ENCODE peak calls at places on chromosomes 12 and 14, in eight cellular contexts. One of them, this sample, is unnamed.

GRCh38 chr14:30621354-30621953 is 665 bp upstream of the SCFD1 start:
- DNase-seq in testis: no peak
- DNase-seq in endodermal cell: peak; percentile 61
- DNase-seq in heart left ventricle: no peak
- DNase-seq in tibial artery: no peak
- DNase-seq in stomach: no peak
- DNase-seq in foreskin keratinocyte: no peak
- DNase-seq in A549: no peak
- DNase-seq in this sample: peak; percentile 8

GRCh38 chr12:60052483-60052882 is 456.7 kb downstream of the SLC16A7 start:
- DNase-seq in stomach: no peak
- DNase-seq in A549: no peak
- DNase-seq in testis: no peak
- DNase-seq in foreskin keratinocyte: peak; percentile 25
- DNase-seq in tibial artery: no peak
- DNase-seq in endodermal cell: no peak
- DNase-seq in heart left ventricle: no peak
- DNase-seq in this sample: no peak

GRCh38 chr12:22653075-22653474 is 28.1 kb downstream of the ETNK1 start:
- DNase-seq in testis: no peak
- DNase-seq in foreskin keratinocyte: no peak
- DNase-seq in stomach: no peak
- DNase-seq in tibial artery: no peak
- DNase-seq in heart left ventricle: no peak
- DNase-seq in A549: no peak
- DNase-seq in endodermal cell: no peak
- DNase-seq in this sample: no peak

GRCh38 chr14:22099942-22100763 is 426.5 kb upstream of the OR4E1 start:
- DNase-seq in A549: peak; percentile 5
- DNase-seq in foreskin keratinocyte: peak; percentile 61
- DNase-seq in endodermal cell: peak; percentile 90
- DNase-seq in stomach: peak; percentile 58
- DNase-seq in heart left ventricle: peak; percentile 61
- DNase-seq in tibial artery: peak; percentile 85
- DNase-seq in testis: peak; percentile 84
- DNase-seq in this sample: peak; percentile 63

GRCh38 chr12:58364389-58365086 is 423.2 kb downstream of the ATP23 start:
- DNase-seq in testis: no peak
- DNase-seq in foreskin keratinocyte: peak; percentile 95
- DNase-seq in tibial artery: no peak
- DNase-seq in stomach: no peak
- DNase-seq in A549: peak; percentile 25
- DNase-seq in endodermal cell: no peak
- DNase-seq in heart left ventricle: no peak
- DNase-seq in this sample: peak; percentile 85

GRCh38 chr14:61388173-61388975 is 67.0 kb downstream of the PRKCH start:
- DNase-seq in stomach: no peak
- DNase-seq in A549: no peak
- DNase-seq in endodermal cell: no peak
- DNase-seq in heart left ventricle: no peak
- DNase-seq in testis: no peak
- DNase-seq in tibial artery: no peak
- DNase-seq in foreskin keratinocyte: peak; percentile 97
- DNase-seq in this sample: peak; percentile 84

GRCh38 chr12:112908548-112908947 is 1.8 kb downstream of the OAS1 start:
- DNase-seq in A549: no peak
- DNase-seq in testis: no peak
- DNase-seq in endodermal cell: no peak
- DNase-seq in foreskin keratinocyte: no peak
- DNase-seq in heart left ventricle: no peak
- DNase-seq in stomach: no peak
- DNase-seq in tibial artery: no peak
- DNase-seq in this sample: no peak

GRCh38 chr14:102828201-102828600 is 51.0 kb downstream of the TRAF3 start:
- DNase-seq in testis: no peak
- DNase-seq in endodermal cell: no peak
- DNase-seq in foreskin keratinocyte: no peak
- DNase-seq in tibial artery: no peak
- DNase-seq in heart left ventricle: no peak
- DNase-seq in stomach: no peak
- DNase-seq in A549: no peak
- DNase-seq in this sample: no peak

GRCh38 chr12:118541071-118541470 is 164.7 kb downstream of the SUDS3 start:
- DNase-seq in A549: no peak
- DNase-seq in testis: no peak
- DNase-seq in stomach: no peak
- DNase-seq in foreskin keratinocyte: no peak
- DNase-seq in heart left ventricle: no peak
- DNase-seq in tibial artery: no peak
- DNase-seq in endodermal cell: no peak
- DNase-seq in this sample: no peak

GRCh38 chr12:28313631-28314030 is 123.4 kb downstream of the CCDC91 start:
- DNase-seq in stomach: no peak
- DNase-seq in testis: no peak
- DNase-seq in A549: no peak
- DNase-seq in tibial artery: no peak
- DNase-seq in endodermal cell: no peak
- DNase-seq in foreskin keratinocyte: no peak
- DNase-seq in heart left ventricle: peak; percentile 21
- DNase-seq in this sample: peak; percentile 5

GRCh38 chr14:89041245-89041585 is 216.8 kb downstream of the TTC8 start:
- DNase-seq in stomach: peak; percentile 74
- DNase-seq in A549: no peak
- DNase-seq in testis: peak; percentile 40
- DNase-seq in endodermal cell: no peak
- DNase-seq in tibial artery: no peak
- DNase-seq in foreskin keratinocyte: no peak
- DNase-seq in heart left ventricle: no peak
- DNase-seq in this sample: peak; percentile 38

GRCh38 chr12:131908716-131909595 is 14.5 kb downstream of the ULK1 start:
- DNase-seq in endodermal cell: no peak
- DNase-seq in heart left ventricle: no peak
- DNase-seq in stomach: no peak
- DNase-seq in A549: no peak
- DNase-seq in foreskin keratinocyte: no peak
- DNase-seq in testis: no peak
- DNase-seq in tibial artery: peak; percentile 66
- DNase-seq in this sample: no peak

GRCh38 chr14:105050551-105050897 is 14.7 kb downstream of the GPR132 start:
- DNase-seq in A549: no peak
- DNase-seq in stomach: peak; percentile 83
- DNase-seq in endodermal cell: no peak
- DNase-seq in tibial artery: no peak
- DNase-seq in testis: no peak
- DNase-seq in heart left ventricle: no peak
- DNase-seq in foreskin keratinocyte: no peak
- DNase-seq in this sample: peak; percentile 61

GRCh38 chr14:101073598-101073965 is 170.1 kb upstream of the RTL1 start:
- DNase-seq in tibial artery: no peak
- DNase-seq in testis: peak; percentile 9
- DNase-seq in endodermal cell: no peak
- DNase-seq in foreskin keratinocyte: no peak
- DNase-seq in stomach: no peak
- DNase-seq in heart left ventricle: peak; percentile 11
- DNase-seq in A549: no peak
- DNase-seq in this sample: no peak

GRCh38 chr14:31197671-31198070 is 9.9 kb downstream of the HECTD1 start:
- DNase-seq in A549: no peak
- DNase-seq in foreskin keratinocyte: no peak
- DNase-seq in tibial artery: no peak
- DNase-seq in stomach: no peak
- DNase-seq in heart left ventricle: no peak
- DNase-seq in endodermal cell: no peak
- DNase-seq in testis: no peak
- DNase-seq in this sample: no peak

GRCh38 chr14:91229743-91230200 is 14.7 kb downstream of the GPR68 start:
- DNase-seq in A549: no peak
- DNase-seq in heart left ventricle: no peak
- DNase-seq in stomach: no peak
- DNase-seq in endodermal cell: no peak
- DNase-seq in testis: no peak
- DNase-seq in foreskin keratinocyte: no peak
- DNase-seq in tibial artery: no peak
- DNase-seq in this sample: no peak

GRCh38 chr12:95118138-95118787 is 44.8 kb upstream of the NR2C1 start:
- DNase-seq in endodermal cell: no peak
- DNase-seq in foreskin keratinocyte: peak; percentile 92
- DNase-seq in A549: peak; percentile 57
- DNase-seq in heart left ventricle: no peak
- DNase-seq in stomach: no peak
- DNase-seq in testis: no peak
- DNase-seq in tibial artery: no peak
- DNase-seq in this sample: peak; percentile 76

DNA sequence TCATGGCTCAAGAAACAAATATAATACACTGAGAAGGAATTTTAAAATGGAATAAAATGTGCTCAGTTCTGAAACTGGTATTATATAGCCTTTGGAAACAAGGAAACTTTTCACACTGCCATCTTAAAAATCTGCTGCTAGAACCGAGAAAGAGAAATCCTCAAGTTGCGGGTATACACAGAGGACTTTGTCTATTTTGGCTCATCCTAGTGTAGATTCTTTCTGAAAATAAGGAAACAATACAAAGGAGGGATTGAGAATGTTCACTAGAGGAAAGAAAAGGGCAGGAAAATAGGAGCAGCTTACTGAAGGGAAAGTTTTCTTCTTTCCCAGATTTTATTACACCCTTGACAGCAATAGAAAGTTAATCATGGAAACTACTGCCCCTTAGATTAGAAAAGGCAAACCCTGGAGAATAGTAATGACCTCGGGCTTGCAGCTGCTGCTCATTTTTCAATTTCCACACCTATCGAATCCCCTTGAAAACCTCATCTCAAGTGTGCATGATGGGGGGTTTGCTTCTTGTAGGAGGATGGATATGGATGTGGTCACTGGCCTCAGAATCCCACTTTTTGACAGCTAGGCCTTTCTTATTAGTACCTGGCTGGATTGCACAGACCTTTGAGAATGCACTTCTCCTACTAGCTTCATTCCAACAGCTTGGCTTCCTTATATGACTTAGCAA is 104.6 kb downstream of the DAAM1 start:
- DNase-seq in testis: no peak
- DNase-seq in heart left ventricle: no peak
- DNase-seq in tibial artery: no peak
- DNase-seq in endodermal cell: no peak
- DNase-seq in A549: no peak
- DNase-seq in foreskin keratinocyte: no peak
- DNase-seq in stomach: no peak
- DNase-seq in this sample: no peak
- H3K27ac ChIP-seq in testis: no peak overlapping the region
- H3K27ac ChIP-seq in heart left ventricle: peak overlapping the region; percentile 50
- H3K27ac ChIP-seq in tibial artery: peak overlapping the region; percentile 66
- H3K27ac ChIP-seq in endodermal cell: no peak overlapping the region
- H3K27ac ChIP-seq in A549: no peak overlapping the region
- H3K27ac ChIP-seq in foreskin keratinocyte: no peak overlapping the region
- H3K27ac ChIP-seq in stomach: no peak overlapping the region
- H3K27ac ChIP-seq in this sample: no peak overlapping the region

DNA sequence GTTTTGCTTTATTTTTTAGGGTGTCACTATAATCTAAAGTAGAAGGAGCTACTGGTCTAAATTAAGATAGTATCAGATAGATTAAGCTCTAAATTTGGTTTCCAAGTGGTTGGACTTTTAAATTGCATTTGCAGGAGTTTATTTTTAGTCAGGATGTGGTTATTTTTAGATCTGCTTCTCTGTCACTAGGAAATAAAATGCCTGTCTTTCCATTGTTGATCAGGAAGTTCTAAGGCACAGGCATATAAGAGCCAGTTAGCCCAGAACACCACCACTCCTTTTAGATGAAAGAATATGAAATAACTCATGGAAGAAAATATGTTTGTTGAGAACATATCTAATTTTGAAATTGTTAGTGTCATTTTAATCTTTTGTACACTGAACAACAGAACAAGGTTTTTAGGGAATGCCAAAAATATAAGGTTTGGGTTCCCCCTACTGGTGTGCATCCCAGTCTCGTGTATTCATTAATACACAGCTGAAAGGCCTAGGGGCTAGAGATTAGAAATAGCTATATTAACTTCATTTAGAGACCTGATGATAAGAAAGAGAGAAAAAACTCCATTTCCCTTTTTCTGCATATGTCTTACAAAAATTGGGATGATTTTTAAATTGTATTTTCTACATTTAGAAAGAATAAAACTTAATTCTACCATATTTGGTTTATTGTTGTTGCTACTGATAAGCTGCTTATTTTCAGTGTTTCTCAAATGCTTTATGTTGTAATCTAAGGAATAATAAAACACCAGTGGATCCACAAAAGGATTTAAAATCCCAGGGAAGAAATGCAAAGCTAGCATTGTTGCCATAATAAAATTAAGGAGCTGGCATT is 67.2 kb downstream of the RIC8B start:
- DNase-seq in A549: peak; percentile 50
- DNase-seq in tibial artery: no peak
- DNase-seq in testis: peak; percentile 70
- DNase-seq in foreskin keratinocyte: no peak
- DNase-seq in endodermal cell: peak; percentile 66
- DNase-seq in stomach: no peak
- DNase-seq in heart left ventricle: peak; percentile 22
- DNase-seq in this sample: peak; percentile 49
- TF ChIP-seq CTCF in A549: peak; percentile 90
- TF ChIP-seq CTCF in tibial artery: peak; percentile 53
- TF ChIP-seq CTCF in testis: peak; percentile 57
- TF ChIP-seq CTCF in foreskin keratinocyte: peak; percentile 79
- TF ChIP-seq CTCF in endodermal cell: peak; percentile 84
- TF ChIP-seq CTCF in stomach: no peak
- TF ChIP-seq CTCF in heart left ventricle: peak; percentile 79
- TF ChIP-seq CTCF in this sample: peak; percentile 68

GRCh38 chr12:52833922-52834726 is at the start of gene KRT79:
- DNase-seq in foreskin keratinocyte: no peak
- DNase-seq in heart left ventricle: no peak
- DNase-seq in testis: no peak
- DNase-seq in tibial artery: no peak
- DNase-seq in stomach: no peak
- DNase-seq in endodermal cell: no peak
- DNase-seq in A549: no peak
- DNase-seq in this sample: no peak
- H3K27ac ChIP-seq in foreskin keratinocyte: no peak within 1 kb of the TSS
- H3K27ac ChIP-seq in heart left ventricle: no peak within 1 kb of the TSS
- H3K27ac ChIP-seq in testis: no peak within 1 kb of the TSS
- H3K27ac ChIP-seq in tibial artery: no peak within 1 kb of the TSS
- H3K27ac ChIP-seq in stomach: no peak within 1 kb of the TSS
- H3K27ac ChIP-seq in endodermal cell: no peak within 1 kb of the TSS
- H3K27ac ChIP-seq in A549: no peak within 1 kb of the TSS
- H3K27ac ChIP-seq in this sample: no peak within 1 kb of the TSS

GRCh38 chr14:106686533-106686932 is 1160.2 kb downstream of the TMEM121 start:
- DNase-seq in foreskin keratinocyte: no peak
- DNase-seq in testis: no peak
- DNase-seq in stomach: no peak
- DNase-seq in tibial artery: no peak
- DNase-seq in heart left ventricle: no peak
- DNase-seq in A549: no peak
- DNase-seq in endodermal cell: no peak
- DNase-seq in this sample: no peak

GRCh38 chr14:106694638-106695393 is 1168.4 kb downstream of the TMEM121 start:
- DNase-seq in stomach: no peak
- DNase-seq in testis: peak; percentile 70
- DNase-seq in A549: no peak
- DNase-seq in endodermal cell: no peak
- DNase-seq in foreskin keratinocyte: no peak
- DNase-seq in heart left ventricle: peak; percentile 21
- DNase-seq in tibial artery: no peak
- DNase-seq in this sample: peak; percentile 20

GRCh38 chr14:106690333-106690891 is 1164.0 kb downstream of the TMEM121 start:
- DNase-seq in foreskin keratinocyte: no peak
- DNase-seq in A549: no peak
- DNase-seq in testis: no peak
- DNase-seq in tibial artery: no peak
- DNase-seq in endodermal cell: no peak
- DNase-seq in heart left ventricle: no peak
- DNase-seq in stomach: no peak
- DNase-seq in this sample: no peak

GRCh38 chr14:106691601-106692291 is 1165.4 kb downstream of the TMEM121 start:
- DNase-seq in stomach: peak; percentile 28
- DNase-seq in heart left ventricle: no peak
- DNase-seq in foreskin keratinocyte: no peak
- DNase-seq in testis: peak; percentile 83
- DNase-seq in endodermal cell: peak; percentile 52
- DNase-seq in tibial artery: no peak
- DNase-seq in A549: no peak
- DNase-seq in this sample: no peak
- TF ChIP-seq CTCF in stomach: no peak
- TF ChIP-seq CTCF in heart left ventricle: peak; percentile 35
- TF ChIP-seq CTCF in foreskin keratinocyte: peak; percentile 39
- TF ChIP-seq CTCF in testis: no peak
- TF ChIP-seq CTCF in endodermal cell: peak; percentile 41
- TF ChIP-seq CTCF in tibial artery: no peak
- TF ChIP-seq CTCF in A549: no peak
- TF ChIP-seq CTCF in this sample: peak; percentile 46

This sample was measured in RWPE1.